ENCODE peak calls at places on chromosomes 11 and 22, in seven cellular contexts. One of them, this sample, is unnamed.
A peak's percentile ranks its signal among the peaks of the same experiment; 100 is the strongest.

GRCh38 chr11:58576792-58577440 is 1.3 kb upstream of the LPXN start:
- DNase-seq in adrenal gland: no peak
- DNase-seq in heart right ventricle: no peak
- DNase-seq in neural progenitor cell: no peak
- DNase-seq in tibial nerve: no peak
- DNase-seq in A549: no peak
- DNase-seq in H1: no peak
- DNase-seq in this sample: no peak

GRCh38 chr11:87425391-87425790 is 387.7 kb downstream of the TMEM135 start:
- DNase-seq in neural progenitor cell: no peak
- DNase-seq in adrenal gland: no peak
- DNase-seq in A549: no peak
- DNase-seq in H1: no peak
- DNase-seq in tibial nerve: no peak
- DNase-seq in heart right ventricle: no peak
- DNase-seq in this sample: no peak

GRCh38 chr11:131682373-131683015 is 312.1 kb downstream of the NTM start:
- DNase-seq in neural progenitor cell: no peak
- DNase-seq in adrenal gland: no peak
- DNase-seq in H1: peak; percentile 47
- DNase-seq in A549: no peak
- DNase-seq in tibial nerve: no peak
- DNase-seq in heart right ventricle: no peak
- DNase-seq in this sample: no peak

GRCh38 chr11:74720596-74721478 is 10.4 kb downstream of the CHRDL2 start:
- DNase-seq in adrenal gland: peak; percentile 36
- DNase-seq in heart right ventricle: peak; percentile 58
- DNase-seq in H1: no peak
- DNase-seq in tibial nerve: no peak
- DNase-seq in A549: no peak
- DNase-seq in neural progenitor cell: no peak
- DNase-seq in this sample: no peak

GRCh38 chr11:34342008-34342533 is 15.7 kb downstream of the ABTB2 start:
- DNase-seq in A549: no peak
- DNase-seq in tibial nerve: peak; percentile 33
- DNase-seq in neural progenitor cell: peak; percentile 41
- DNase-seq in H1: no peak
- DNase-seq in adrenal gland: no peak
- DNase-seq in heart right ventricle: no peak
- DNase-seq in this sample: no peak

GRCh38 chr11:103832762-103833161 is 203.7 kb upstream of the DDI1 start:
- DNase-seq in neural progenitor cell: no peak
- DNase-seq in tibial nerve: no peak
- DNase-seq in A549: no peak
- DNase-seq in adrenal gland: no peak
- DNase-seq in heart right ventricle: no peak
- DNase-seq in H1: no peak
- DNase-seq in this sample: no peak

GRCh38 chr22:42313204-42313603 is 42.8 kb upstream of the TCF20 start:
- DNase-seq in adrenal gland: no peak
- DNase-seq in heart right ventricle: no peak
- DNase-seq in H1: no peak
- DNase-seq in neural progenitor cell: no peak
- DNase-seq in tibial nerve: no peak
- DNase-seq in A549: no peak
- DNase-seq in this sample: no peak

GRCh38 chr11:14347991-14348390 is 11.0 kb downstream of the RRAS2 start:
- DNase-seq in neural progenitor cell: no peak
- DNase-seq in adrenal gland: no peak
- DNase-seq in heart right ventricle: no peak
- DNase-seq in tibial nerve: no peak
- DNase-seq in A549: no peak
- DNase-seq in H1: no peak
- DNase-seq in this sample: no peak

GRCh38 chr22:32571764-32572163 is 97.2 kb downstream of the FBXO7 start:
- DNase-seq in A549: no peak
- DNase-seq in tibial nerve: no peak
- DNase-seq in heart right ventricle: no peak
- DNase-seq in neural progenitor cell: no peak
- DNase-seq in adrenal gland: no peak
- DNase-seq in H1: no peak
- DNase-seq in this sample: no peak

GRCh38 chr11:99739464-99740089 is 718.8 kb downstream of the CNTN5 start:
- DNase-seq in H1: no peak
- DNase-seq in adrenal gland: no peak
- DNase-seq in A549: peak; percentile 3
- DNase-seq in heart right ventricle: no peak
- DNase-seq in tibial nerve: no peak
- DNase-seq in neural progenitor cell: peak; percentile 59
- DNase-seq in this sample: no peak

GRCh38 chr11:62602141-62603071 is 741 bp upstream of the MTA2 start:
- DNase-seq in H1: peak; percentile 77
- DNase-seq in A549: no peak
- DNase-seq in adrenal gland: peak; percentile 84
- DNase-seq in tibial nerve: peak; percentile 55
- DNase-seq in neural progenitor cell: peak; percentile 79
- DNase-seq in heart right ventricle: peak; percentile 65
- DNase-seq in this sample: peak; percentile 87

GRCh38 chr11:28464252-28464867 is 356.2 kb downstream of the METTL15 start:
- DNase-seq in neural progenitor cell: no peak
- DNase-seq in H1: no peak
- DNase-seq in heart right ventricle: no peak
- DNase-seq in adrenal gland: no peak
- DNase-seq in tibial nerve: no peak
- DNase-seq in A549: no peak
- DNase-seq in this sample: no peak

GRCh38 chr11:69111578-69112247 is 44.0 kb upstream of the SMIM38 start:
- DNase-seq in heart right ventricle: no peak
- DNase-seq in adrenal gland: no peak
- DNase-seq in H1: no peak
- DNase-seq in A549: no peak
- DNase-seq in neural progenitor cell: no peak
- DNase-seq in tibial nerve: no peak
- DNase-seq in this sample: no peak

GRCh38 chr11:3190600-3190999 is 25.5 kb upstream of the OSBPL5 start:
- DNase-seq in A549: no peak
- DNase-seq in heart right ventricle: no peak
- DNase-seq in H1: peak; percentile 39
- DNase-seq in adrenal gland: peak; percentile 3
- DNase-seq in neural progenitor cell: no peak
- DNase-seq in tibial nerve: no peak
- DNase-seq in this sample: no peak

GRCh38 chr11:78251083-78251699 is 62.5 kb downstream of the USP35 start:
- DNase-seq in heart right ventricle: no peak
- DNase-seq in neural progenitor cell: no peak
- DNase-seq in adrenal gland: no peak
- DNase-seq in A549: no peak
- DNase-seq in H1: no peak
- DNase-seq in tibial nerve: no peak
- DNase-seq in this sample: no peak

GRCh38 chr22:48057116-48057835 is 1294.8 kb downstream of the TBC1D22A start:
- DNase-seq in H1: no peak
- DNase-seq in heart right ventricle: no peak
- DNase-seq in A549: no peak
- DNase-seq in neural progenitor cell: no peak
- DNase-seq in adrenal gland: no peak
- DNase-seq in tibial nerve: no peak
- DNase-seq in this sample: peak; percentile 27

GRCh38 chr11:95512177-95512576 is 277.4 kb downstream of the FAM76B start:
- DNase-seq in adrenal gland: peak; percentile 47
- DNase-seq in neural progenitor cell: no peak
- DNase-seq in heart right ventricle: no peak
- DNase-seq in A549: no peak
- DNase-seq in H1: no peak
- DNase-seq in tibial nerve: no peak
- DNase-seq in this sample: peak; percentile 73

GRCh38 chr22:42754658-42755057 is 34.0 kb upstream of the A4GALT start:
- DNase-seq in adrenal gland: peak; percentile 84
- DNase-seq in tibial nerve: no peak
- DNase-seq in heart right ventricle: no peak
- DNase-seq in neural progenitor cell: no peak
- DNase-seq in A549: no peak
- DNase-seq in H1: no peak
- DNase-seq in this sample: no peak

GRCh38 chr11:73528877-73529530 is 68.9 kb downstream of the FAM168A start:
- DNase-seq in A549: no peak
- DNase-seq in tibial nerve: no peak
- DNase-seq in heart right ventricle: no peak
- DNase-seq in adrenal gland: no peak
- DNase-seq in H1: no peak
- DNase-seq in neural progenitor cell: no peak
- DNase-seq in this sample: no peak

GRCh38 chr11:11148104-11148509 is 204.9 kb downstream of the CSNK2A3 start:
- DNase-seq in H1: peak; percentile 60
- DNase-seq in tibial nerve: peak; percentile 40
- DNase-seq in neural progenitor cell: peak; percentile 50
- DNase-seq in A549: no peak
- DNase-seq in adrenal gland: peak; percentile 41
- DNase-seq in heart right ventricle: peak; percentile 78
- DNase-seq in this sample: peak; percentile 76

GRCh38 chr11:92852946-92853345 is 116.5 kb upstream of the MTNR1B start:
- DNase-seq in H1: no peak
- DNase-seq in A549: no peak
- DNase-seq in adrenal gland: no peak
- DNase-seq in heart right ventricle: no peak
- DNase-seq in neural progenitor cell: no peak
- DNase-seq in tibial nerve: no peak
- DNase-seq in this sample: no peak

GRCh38 chr11:65558785-65559509 is 788 bp upstream of the LTBP3 start:
- DNase-seq in neural progenitor cell: no peak
- DNase-seq in adrenal gland: peak; percentile 69
- DNase-seq in H1: no peak
- DNase-seq in heart right ventricle: peak; percentile 75
- DNase-seq in tibial nerve: no peak
- DNase-seq in A549: no peak
- DNase-seq in this sample: no peak
- TF ChIP-seq CTCF in neural progenitor cell: no peak
- TF ChIP-seq CTCF in adrenal gland: no peak
- TF ChIP-seq CTCF in H1: no peak
- TF ChIP-seq CTCF in heart right ventricle: no peak
- TF ChIP-seq CTCF in tibial nerve: no peak
- TF ChIP-seq CTCF in A549: no peak
- TF ChIP-seq CTCF in this sample: no peak

GRCh38 chr22:50306753-50307749 is at the start of gene PLXNB2:
- DNase-seq in tibial nerve: peak; percentile 64
- DNase-seq in neural progenitor cell: peak; percentile 93
- DNase-seq in A549: peak; percentile 40
- DNase-seq in adrenal gland: peak; percentile 81
- DNase-seq in H1: peak; percentile 78
- DNase-seq in heart right ventricle: peak; percentile 88
- DNase-seq in this sample: no peak

GRCh38 chr22:50308986-50309600 is 1.6 kb upstream of the PLXNB2 start:
- DNase-seq in tibial nerve: no peak
- DNase-seq in neural progenitor cell: no peak
- DNase-seq in H1: no peak
- DNase-seq in heart right ventricle: no peak
- DNase-seq in adrenal gland: peak; percentile 46
- DNase-seq in A549: no peak
- DNase-seq in this sample: no peak

GRCh38 chr22:50307891-50308596 is 598 bp upstream of the PLXNB2 start:
- DNase-seq in tibial nerve: no peak
- DNase-seq in heart right ventricle: no peak
- DNase-seq in A549: no peak
- DNase-seq in H1: no peak
- DNase-seq in neural progenitor cell: no peak
- DNase-seq in adrenal gland: no peak
- DNase-seq in this sample: no peak

GRCh38 chr22:50309601-50309991 is 2.1 kb upstream of the PLXNB2 start:
- DNase-seq in tibial nerve: no peak
- DNase-seq in neural progenitor cell: no peak
- DNase-seq in H1: no peak
- DNase-seq in A549: no peak
- DNase-seq in heart right ventricle: no peak
- DNase-seq in adrenal gland: no peak
- DNase-seq in this sample: no peak

GRCh38 chr22:50308597-50308935 is 1.1 kb upstream of the PLXNB2 start:
- DNase-seq in A549: no peak
- DNase-seq in adrenal gland: peak; percentile 94
- DNase-seq in tibial nerve: peak; percentile 62
- DNase-seq in neural progenitor cell: peak; percentile 39
- DNase-seq in H1: no peak
- DNase-seq in heart right ventricle: peak; percentile 91
- DNase-seq in this sample: no peak
- H3K4me3 ChIP-seq in A549: no peak overlapping the region
- H3K4me3 ChIP-seq in adrenal gland: no peak overlapping the region
- H3K4me3 ChIP-seq in tibial nerve: no peak overlapping the region
- H3K4me3 ChIP-seq in neural progenitor cell: no peak overlapping the region
- H3K4me3 ChIP-seq in H1: no peak overlapping the region
- H3K4me3 ChIP-seq in heart right ventricle: no peak overlapping the region
- H3K4me3 ChIP-seq in this sample: no peak overlapping the region

DNA sequence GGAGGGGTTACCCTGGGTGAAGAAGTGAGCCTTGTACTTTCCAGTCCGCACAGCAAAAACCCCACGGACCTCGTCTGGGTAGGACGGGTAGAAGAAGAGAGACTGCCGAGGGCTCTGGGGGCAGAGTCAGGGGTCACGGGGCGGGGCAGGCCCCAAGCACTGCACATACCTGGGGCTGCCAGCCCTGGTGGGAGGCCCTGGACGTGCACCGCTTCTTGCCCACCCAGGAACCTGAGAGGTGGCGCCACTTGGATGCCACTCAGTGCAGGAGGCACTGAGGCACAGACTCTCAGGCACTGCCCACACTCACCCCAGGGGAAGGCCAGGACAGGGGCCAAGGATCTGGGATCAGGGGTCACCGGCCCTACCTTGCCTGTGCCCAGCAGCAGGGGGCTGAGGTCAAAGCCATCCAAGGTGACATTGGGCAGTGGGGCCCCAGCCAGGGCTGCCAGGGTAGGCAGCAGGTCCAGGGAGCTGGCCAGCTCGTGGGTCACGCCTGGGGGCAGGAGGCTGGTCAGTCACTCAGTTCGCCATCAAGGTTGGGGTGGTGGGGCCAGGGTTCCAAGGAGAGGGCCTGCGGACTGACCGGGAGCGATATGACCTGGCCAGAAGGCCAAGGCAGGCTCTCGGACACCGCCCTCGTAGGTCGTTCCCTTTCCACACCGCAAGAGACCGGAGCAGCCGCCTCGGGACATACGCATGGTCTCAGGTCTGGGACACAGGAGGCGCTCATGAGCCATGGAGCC is 2.2 kb downstream of the ARSA start:
- DNase-seq in A549: no peak
- DNase-seq in tibial nerve: peak; percentile 11
- DNase-seq in heart right ventricle: no peak
- DNase-seq in neural progenitor cell: peak; percentile 50
- DNase-seq in H1: peak; percentile 80
- DNase-seq in adrenal gland: peak; percentile 20
- DNase-seq in this sample: peak; percentile 79
- TF ChIP-seq CTCF in A549: no peak
- TF ChIP-seq CTCF in tibial nerve: no peak
- TF ChIP-seq CTCF in heart right ventricle: peak; percentile 31
- TF ChIP-seq CTCF in neural progenitor cell: peak; percentile 41
- TF ChIP-seq CTCF in H1: peak; percentile 84
- TF ChIP-seq CTCF in adrenal gland: no peak
- TF ChIP-seq CTCF in this sample: no peak

DNA sequence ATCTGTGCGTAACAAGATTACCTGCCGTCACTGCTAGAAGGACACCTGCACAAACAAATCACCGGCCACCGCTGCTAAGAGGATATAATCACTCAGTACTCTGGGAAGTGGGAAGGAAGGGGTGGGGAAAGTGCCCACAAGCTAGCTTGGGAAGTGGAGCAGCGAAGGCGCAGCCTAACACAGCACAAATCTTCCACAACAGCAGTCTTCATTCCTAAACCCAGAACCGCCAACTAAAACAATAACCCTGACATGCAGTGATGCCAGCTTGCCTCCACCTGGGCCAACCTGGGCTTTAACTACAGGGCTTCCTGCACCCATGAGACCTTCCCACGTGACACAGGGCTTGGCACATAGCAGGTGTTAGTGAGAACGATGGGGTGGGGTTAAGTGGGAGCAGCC is 5.1 kb downstream of the DGCR2 start:
- DNase-seq in tibial nerve: no peak
- DNase-seq in H1: no peak
- DNase-seq in A549: no peak
- DNase-seq in heart right ventricle: no peak
- DNase-seq in neural progenitor cell: no peak
- DNase-seq in adrenal gland: no peak
- DNase-seq in this sample: no peak
- H3K4me3 ChIP-seq in tibial nerve: no peak overlapping the region
- H3K4me3 ChIP-seq in H1: no peak overlapping the region
- H3K4me3 ChIP-seq in A549: no peak overlapping the region
- H3K4me3 ChIP-seq in heart right ventricle: no peak overlapping the region
- H3K4me3 ChIP-seq in neural progenitor cell: no peak overlapping the region
- H3K4me3 ChIP-seq in adrenal gland: no peak overlapping the region
- H3K4me3 ChIP-seq in this sample: no peak overlapping the region

This sample was measured in suprapubic skin.